ENCODE peak calls at places on chromosomes 2 and 18, in five cellular contexts. One of them, this sample, is unnamed.

GRCh38 chr2:7692657-7693161 is 775.5 kb downstream of the RNF144A start:
- DNase-seq in BJ: peak; percentile 93
- DNase-seq in tibial nerve: peak; percentile 43
- DNase-seq in GM12865: no peak
- DNase-seq in HFFc6: peak; percentile 97
- DNase-seq in this sample: no peak

GRCh38 chr18:2687390-2688001 is 32.0 kb downstream of the SMCHD1 start:
- DNase-seq in GM12865: peak; percentile 27
- DNase-seq in BJ: no peak
- DNase-seq in tibial nerve: no peak
- DNase-seq in HFFc6: no peak
- DNase-seq in this sample: no peak

GRCh38 chr2:38443021-38443541 is 66.0 kb upstream of the ATL2 start:
- DNase-seq in HFFc6: no peak
- DNase-seq in BJ: no peak
- DNase-seq in GM12865: no peak
- DNase-seq in tibial nerve: no peak
- DNase-seq in this sample: no peak

GRCh38 chr2:163155279-163155883 is 316.8 kb upstream of the KCNH7 start:
- DNase-seq in tibial nerve: peak; percentile 7
- DNase-seq in HFFc6: peak; percentile 34
- DNase-seq in GM12865: peak; percentile 28
- DNase-seq in BJ: no peak
- DNase-seq in this sample: no peak

GRCh38 chr2:108974674-108975073 is 14.3 kb downstream of the EDAR start:
- DNase-seq in HFFc6: no peak
- DNase-seq in tibial nerve: no peak
- DNase-seq in GM12865: no peak
- DNase-seq in BJ: no peak
- DNase-seq in this sample: no peak

GRCh38 chr18:50401334-50401733 is 26.5 kb downstream of the SKA1 start:
- DNase-seq in tibial nerve: no peak
- DNase-seq in HFFc6: no peak
- DNase-seq in BJ: no peak
- DNase-seq in GM12865: no peak
- DNase-seq in this sample: no peak

GRCh38 chr2:214322662-214323061 is 88.2 kb upstream of the VWC2L start:
- DNase-seq in tibial nerve: no peak
- DNase-seq in BJ: no peak
- DNase-seq in GM12865: no peak
- DNase-seq in HFFc6: peak; percentile 7
- DNase-seq in this sample: no peak

GRCh38 chr2:218536804-218537494 is 31.2 kb downstream of the USP37 start:
- DNase-seq in tibial nerve: no peak
- DNase-seq in BJ: no peak
- DNase-seq in HFFc6: no peak
- DNase-seq in GM12865: no peak
- DNase-seq in this sample: no peak

GRCh38 chr2:225766431-225766830 is 366.9 kb downstream of the NYAP2 start:
- DNase-seq in GM12865: no peak
- DNase-seq in tibial nerve: no peak
- DNase-seq in BJ: no peak
- DNase-seq in HFFc6: no peak
- DNase-seq in this sample: no peak

GRCh38 chr2:241025639-241026038 is 27.2 kb downstream of the SNED1 start:
- DNase-seq in tibial nerve: no peak
- DNase-seq in BJ: no peak
- DNase-seq in HFFc6: no peak
- DNase-seq in GM12865: no peak
- DNase-seq in this sample: no peak

GRCh38 chr2:98900721-98901120 is 35.3 kb downstream of the CRACDL start:
- DNase-seq in tibial nerve: no peak
- DNase-seq in BJ: no peak
- DNase-seq in HFFc6: no peak
- DNase-seq in GM12865: no peak
- DNase-seq in this sample: no peak

GRCh38 chr2:95356821-95357700 is 45.4 kb upstream of the FAHD2A start:
- DNase-seq in tibial nerve: no peak
- DNase-seq in BJ: no peak
- DNase-seq in HFFc6: no peak
- DNase-seq in GM12865: no peak
- DNase-seq in this sample: no peak

GRCh38 chr2:227853204-227853629 is 18.2 kb upstream of the DAW1 start:
- DNase-seq in BJ: no peak
- DNase-seq in GM12865: peak; percentile 12
- DNase-seq in tibial nerve: no peak
- DNase-seq in HFFc6: no peak
- DNase-seq in this sample: no peak

GRCh38 chr2:156156580-156156979 is 175.9 kb downstream of the NR4A2 start:
- DNase-seq in BJ: no peak
- DNase-seq in GM12865: no peak
- DNase-seq in HFFc6: no peak
- DNase-seq in tibial nerve: no peak
- DNase-seq in this sample: no peak

GRCh38 chr2:98854675-98855074 is 81.3 kb downstream of the CRACDL start:
- DNase-seq in tibial nerve: no peak
- DNase-seq in HFFc6: no peak
- DNase-seq in BJ: no peak
- DNase-seq in GM12865: no peak
- DNase-seq in this sample: no peak

GRCh38 chr18:62717850-62718229 is 2.5 kb downstream of the PHLPP1 start:
- DNase-seq in HFFc6: no peak
- DNase-seq in GM12865: peak; percentile 18
- DNase-seq in BJ: no peak
- DNase-seq in tibial nerve: no peak
- DNase-seq in this sample: no peak

GRCh38 chr2:239441724-239442123 is 40.9 kb upstream of the HDAC4 start:
- DNase-seq in tibial nerve: no peak
- DNase-seq in HFFc6: no peak
- DNase-seq in BJ: no peak
- DNase-seq in GM12865: no peak
- DNase-seq in this sample: peak; percentile 53

GRCh38 chr2:170354409-170354808 is 176.5 kb downstream of the MYO3B start:
- DNase-seq in GM12865: no peak
- DNase-seq in BJ: no peak
- DNase-seq in HFFc6: no peak
- DNase-seq in tibial nerve: no peak
- DNase-seq in this sample: no peak

GRCh38 chr18:74353169-74353775 is 37.6 kb downstream of the C18orf63 start:
- DNase-seq in BJ: no peak
- DNase-seq in tibial nerve: peak; percentile 81
- DNase-seq in HFFc6: peak; percentile 79
- DNase-seq in GM12865: peak; percentile 70
- DNase-seq in this sample: peak; percentile 54

GRCh38 chr18:35143615-35144596 is 96.9 kb upstream of the ZNF397 start:
- DNase-seq in HFFc6: peak; percentile 45
- DNase-seq in BJ: no peak
- DNase-seq in GM12865: peak; percentile 36
- DNase-seq in tibial nerve: peak; percentile 68
- DNase-seq in this sample: peak; percentile 46

DNA sequence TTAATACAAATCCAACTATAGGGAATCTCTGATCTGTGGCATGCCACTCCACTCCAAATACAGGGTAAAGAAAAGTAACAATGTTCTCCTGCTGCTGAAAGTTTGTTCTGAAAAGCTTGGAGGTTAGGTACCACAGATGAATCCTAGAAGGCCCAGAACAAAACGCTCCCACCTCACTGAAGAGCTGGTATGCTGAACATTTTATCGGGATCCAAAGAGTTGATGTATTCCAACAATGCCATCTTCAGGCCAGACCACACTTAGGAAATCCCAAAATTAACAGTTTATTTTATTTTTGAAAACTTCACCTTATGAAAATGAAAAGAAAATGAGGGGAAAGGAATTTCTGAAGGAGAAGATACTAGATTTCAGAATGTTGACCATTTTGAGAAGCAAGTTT is 145.1 kb upstream of the CDH19 start:
- DNase-seq in GM12865: no peak
- DNase-seq in BJ: no peak
- DNase-seq in HFFc6: no peak
- DNase-seq in tibial nerve: no peak
- DNase-seq in this sample: no peak
- TF ChIP-seq CTCF in GM12865: no peak
- TF ChIP-seq CTCF in BJ: no peak
- TF ChIP-seq CTCF in HFFc6: no peak
- TF ChIP-seq CTCF in tibial nerve: peak; percentile 45
- TF ChIP-seq CTCF in this sample: no peak

DNA sequence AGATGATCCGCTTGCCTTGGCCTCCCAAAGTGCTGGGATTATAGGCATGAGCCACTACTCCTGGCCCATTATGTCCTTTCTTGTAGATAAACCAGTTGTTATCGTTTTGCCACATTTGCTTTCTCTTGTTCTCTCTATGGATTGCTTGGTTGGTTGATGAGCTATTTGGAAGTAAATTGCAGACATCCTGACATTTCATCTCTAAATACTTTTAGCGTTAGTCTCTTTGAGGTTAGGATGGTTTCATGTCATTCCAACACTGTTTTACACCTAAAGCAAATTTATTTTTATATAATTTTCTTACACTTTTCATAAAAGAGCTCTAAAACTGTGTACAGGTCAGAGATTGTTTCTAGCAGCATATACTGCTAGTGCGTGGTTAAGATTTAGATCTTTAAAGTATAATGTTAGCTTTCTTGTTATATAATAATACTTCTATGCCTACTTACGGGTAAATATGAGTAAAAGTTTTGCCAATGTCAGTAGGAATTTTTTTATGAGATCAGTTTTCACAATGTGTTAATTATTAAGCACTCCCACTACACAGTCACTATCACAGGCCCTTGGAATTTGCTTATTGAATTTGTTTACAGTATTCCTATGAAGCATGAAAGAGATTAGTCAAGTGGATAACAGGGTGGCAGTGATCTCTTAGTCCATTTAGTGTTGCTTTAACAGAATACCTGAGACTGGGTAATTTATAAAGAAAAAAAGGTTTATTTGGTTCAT is 10.3 kb downstream of the POLI start:
- DNase-seq in HFFc6: no peak
- DNase-seq in tibial nerve: no peak
- DNase-seq in GM12865: no peak
- DNase-seq in BJ: no peak
- DNase-seq in this sample: no peak
- TF ChIP-seq CTCF in HFFc6: no peak
- TF ChIP-seq CTCF in tibial nerve: no peak
- TF ChIP-seq CTCF in GM12865: no peak
- TF ChIP-seq CTCF in BJ: no peak
- TF ChIP-seq CTCF in this sample: no peak

GRCh38 chr2:216113572-216113971 is 4.4 kb downstream of the XRCC5 start:
- DNase-seq in GM12865: peak; percentile 96
- DNase-seq in BJ: no peak
- DNase-seq in tibial nerve: no peak
- DNase-seq in HFFc6: no peak
- DNase-seq in this sample: no peak

GRCh38 chr2:216116418-216116817 is 7.3 kb downstream of the XRCC5 start:
- DNase-seq in HFFc6: no peak
- DNase-seq in tibial nerve: no peak
- DNase-seq in BJ: no peak
- DNase-seq in GM12865: no peak
- DNase-seq in this sample: peak; percentile 33

GRCh38 chr2:216112926-216113325 is 3.8 kb downstream of the XRCC5 start:
- DNase-seq in tibial nerve: no peak
- DNase-seq in HFFc6: no peak
- DNase-seq in BJ: no peak
- DNase-seq in GM12865: peak; percentile 40
- DNase-seq in this sample: no peak

GRCh38 chr2:216115224-216115582 is 6.1 kb downstream of the XRCC5 start:
- DNase-seq in HFFc6: no peak
- DNase-seq in tibial nerve: no peak
- DNase-seq in GM12865: peak; percentile 11
- DNase-seq in BJ: no peak
- DNase-seq in this sample: no peak

DNA sequence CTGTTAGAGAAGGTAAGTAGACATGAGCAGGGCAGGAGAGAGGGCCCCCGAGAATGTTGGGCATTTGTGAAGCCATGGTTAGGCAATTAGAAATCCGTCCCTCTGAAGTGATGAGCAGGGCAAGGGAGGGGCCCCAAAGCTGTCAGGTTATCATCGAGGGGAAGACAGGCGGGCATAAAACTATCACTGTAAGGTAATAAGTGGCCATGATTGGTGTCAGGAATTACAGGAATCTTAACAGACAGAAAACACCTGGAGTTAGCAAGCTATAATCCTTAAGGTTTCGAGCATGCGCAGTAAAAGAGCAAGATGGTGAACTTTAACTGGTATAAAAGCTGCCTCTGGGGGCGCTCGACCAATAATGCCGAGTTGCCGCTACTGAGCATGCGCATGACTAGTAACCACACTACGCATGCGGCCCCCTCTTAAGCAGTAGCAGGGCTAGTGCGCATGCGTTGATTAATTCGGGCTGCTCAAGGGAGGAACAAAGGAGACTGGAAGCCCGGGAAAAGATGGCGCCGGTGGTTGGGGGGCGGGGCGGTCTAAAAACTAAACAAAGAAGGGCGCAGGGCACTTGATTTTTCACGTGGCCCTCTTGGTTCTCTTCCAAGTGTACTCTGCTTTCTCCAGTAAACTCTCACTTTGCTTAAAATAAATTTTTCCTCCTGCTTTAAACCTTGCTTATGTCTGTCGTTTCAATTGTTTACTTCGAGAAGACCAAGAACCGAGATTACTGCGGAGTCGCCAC is 5.5 kb downstream of the XRCC5 start:
- DNase-seq in GM12865: peak; percentile 99
- DNase-seq in tibial nerve: peak; percentile 99
- DNase-seq in BJ: peak; percentile 91
- DNase-seq in HFFc6: peak; percentile 97
- DNase-seq in this sample: peak; percentile 97
- TF ChIP-seq CTCF in GM12865: peak; percentile 83
- TF ChIP-seq CTCF in tibial nerve: peak; percentile 91
- TF ChIP-seq CTCF in BJ: peak; percentile 92
- TF ChIP-seq CTCF in HFFc6: peak; percentile 95
- TF ChIP-seq CTCF in this sample: peak; percentile 94

DNA sequence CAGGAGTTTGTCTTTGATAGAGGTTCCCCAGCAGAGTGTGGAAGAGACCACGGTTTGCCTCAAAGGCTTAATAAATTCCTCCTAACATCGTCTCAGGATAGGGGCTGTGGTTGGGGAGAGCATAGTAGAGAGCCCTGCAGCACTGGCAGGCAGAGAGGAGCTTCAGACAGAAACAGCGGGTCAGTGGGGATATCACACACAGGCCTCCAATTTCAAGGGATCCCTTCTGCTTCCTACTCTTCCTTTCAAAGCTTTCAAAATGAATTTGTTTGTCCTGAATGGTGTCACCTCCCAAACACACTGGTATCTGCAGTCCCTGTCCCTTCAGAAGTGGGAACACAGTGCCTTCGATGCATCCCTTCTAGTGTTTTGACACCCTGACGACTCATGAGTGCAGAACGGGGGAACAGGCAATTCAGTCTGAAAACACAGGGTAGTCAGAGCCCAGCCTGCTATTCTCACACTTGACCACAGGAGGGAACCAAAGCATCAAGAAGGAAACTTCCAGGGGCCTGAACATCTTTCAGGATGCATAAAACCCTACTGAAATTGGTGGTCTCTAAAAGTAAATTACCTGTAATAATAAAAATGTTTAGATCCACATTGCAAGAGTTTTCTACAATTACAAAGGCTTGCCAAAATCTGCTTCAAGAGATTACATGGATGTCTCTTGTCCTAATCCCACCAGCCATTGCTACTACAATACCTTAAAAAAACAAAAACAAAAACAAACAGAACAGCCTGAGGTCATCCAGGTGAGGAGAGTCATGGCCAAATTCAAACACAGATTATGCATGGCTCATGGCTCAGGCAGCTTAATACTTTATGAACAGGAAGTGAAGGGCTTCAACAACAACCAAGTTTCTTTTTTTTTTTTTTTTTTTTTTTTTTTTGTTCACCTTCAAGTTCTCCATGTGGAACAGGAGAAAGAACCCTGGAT is 49.8 kb downstream of the SLC14A2 start:
- DNase-seq in GM12865: peak; percentile 74
- DNase-seq in tibial nerve: peak; percentile 85
- DNase-seq in HFFc6: peak; percentile 55
- DNase-seq in BJ: no peak
- DNase-seq in this sample: peak; percentile 67
- TF ChIP-seq CTCF in GM12865: peak; percentile 88
- TF ChIP-seq CTCF in tibial nerve: peak; percentile 81
- TF ChIP-seq CTCF in HFFc6: peak; percentile 95
- TF ChIP-seq CTCF in BJ: peak; percentile 94
- TF ChIP-seq CTCF in this sample: peak; percentile 88